ENCODE peak calls at places on chromosomes 16 and 17, in seven cellular contexts. P is GM23248; D is psoas muscle; I is CD8-positive, alpha-beta T cell; R is left ventricle myocardium inferior; T is A673; Y is neuronal stem cell. G is an unnamed sample.

GRCh38 chr16:30889721-30890120 is 4.2 kb downstream of the BCL7C start:
- DNase-seq in P (no peak), D (no peak), I (no peak), R (no peak), T (no peak), Y (no peak), G (no peak)

GRCh38 chr16:54882556-54882955 is 48.1 kb upstream of the IRX5 start:
- DNase-seq in P (no peak), D (no peak), I (no peak), R (no peak), T (no peak), Y (no peak), G (no peak)

GRCh38 chr17:1998426-1998784 is 26.7 kb downstream of the RTN4RL1 start:
- DNase-seq in P (no peak), D (peak), I (no peak), R (no peak), T (no peak), Y (no peak), G (no peak)

GRCh38 chr17:7438050-7438614 is 1.2 kb upstream of the FGF11 start:
- DNase-seq in P (peak), D (peak), I (peak), R (peak), T (peak), Y (peak), G (no peak)

GRCh38 chr17:10151667-10152496 is 46.5 kb downstream of the GAS7 start:
- DNase-seq in P (no peak), D (no peak), I (no peak), R (no peak), T (no peak), Y (no peak), G (no peak)

GRCh38 chr16:14369734-14370598 is 260.1 kb downstream of the PARN start:
- DNase-seq in P (peak), D (peak), I (no peak), R (peak), T (no peak), Y (no peak), G (no peak)

GRCh38 chr17:43832976-43833829 is at the start of gene MPP3:
- DNase-seq in P (peak), D (peak), I (peak), R (peak), T (peak), Y (peak), G (no peak)

GRCh38 chr16:83733301-83733700 is 74.5 kb upstream of the HSBP1 start:
- DNase-seq in P (no peak), D (no peak), I (no peak), R (peak), T (no peak), Y (no peak), G (no peak)

GRCh38 chr16:9184354-9184690 is 92.9 kb downstream of the HAPSTR1 start:
- DNase-seq in P (no peak), D (no peak), I (no peak), R (no peak), T (no peak), Y (no peak), G (no peak)

GRCh38 chr17:50507871-50508572 is at the start of gene MYCBPAP:
- DNase-seq in P (peak), D (peak), I (peak), R (peak), T (peak), Y (peak), G (no peak)

GRCh38 chr16:48788475-48788874 is 178.5 kb upstream of the N4BP1 start:
- DNase-seq in P (no peak), D (no peak), I (no peak), R (no peak), T (no peak), Y (no peak), G (no peak)

GRCh38 chr17:348692-349425 is 3.7 kb downstream of the RPH3AL start:
- DNase-seq in P (no peak), D (peak), I (no peak), R (peak), T (no peak), Y (no peak), G (no peak)
- H3K27ac ChIP-seq in P (no peak), D (peak), I (no peak), R (peak), T (no peak), Y (peak), G (peak)

GRCh38 chr17:38430316-38430715 is 2.1 kb downstream of the ARHGAP23 start:
- DNase-seq in P (peak), D (no peak), I (no peak), R (no peak), T (no peak), Y (no peak), G (no peak)
- H3K27ac ChIP-seq in P (peak), D (peak), I (no peak), R (peak), T (no peak), Y (no peak), G (no peak)

DNA sequence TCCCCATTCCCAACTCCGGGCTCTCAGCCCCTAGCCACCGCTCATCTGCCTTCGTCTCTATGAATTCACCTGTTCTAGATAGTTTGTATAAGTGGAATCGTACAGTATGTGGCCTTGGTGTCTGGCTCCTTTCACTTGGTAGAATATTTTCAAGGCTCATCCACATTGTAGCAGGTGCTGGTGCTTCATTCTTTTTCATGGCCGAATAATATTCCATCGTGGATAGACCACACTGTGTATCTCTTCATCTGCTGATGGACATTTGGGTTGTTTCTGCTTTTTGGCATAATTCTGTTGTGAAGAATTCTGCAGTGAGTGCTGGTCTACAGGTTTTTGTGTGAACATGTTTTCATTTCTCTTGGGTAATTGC is 324.2 kb downstream of the SEC14L1 start:
- DNase-seq in P (no peak), D (no peak), I (no peak), R (no peak), T (no peak), Y (no peak), G (no peak)
- H3K27ac ChIP-seq in P (no peak), D (no peak), I (peak), R (peak), T (peak), Y (peak), G (peak)

GRCh38 chr16:66908116-66908515 is 10.6 kb downstream of the CDH16 start:
- DNase-seq in P (no peak), D (no peak), I (no peak), R (no peak), T (no peak), Y (no peak), G (no peak)

GRCh38 chr16:66908762-66909559 is 9.7 kb downstream of the CDH16 start:
- DNase-seq in P (no peak), D (no peak), I (no peak), R (no peak), T (no peak), Y (no peak), G (no peak)

GRCh38 chr16:66905633-66906539 is 12.8 kb downstream of the CDH16 start:
- DNase-seq in P (no peak), D (no peak), I (no peak), R (peak), T (peak), Y (no peak), G (no peak)

GRCh38 chr16:66904846-66905632 is 13.6 kb downstream of the CDH16 start:
- DNase-seq in P (no peak), D (no peak), I (no peak), R (peak), T (no peak), Y (no peak), G (no peak)

GRCh38 chr16:66906916-66907836 is 11.5 kb downstream of the CDH16 start:
- DNase-seq in P (no peak), D (no peak), I (no peak), R (no peak), T (no peak), Y (no peak), G (no peak)
- H3K27ac ChIP-seq in P (no peak), D (no peak), I (no peak), R (peak), T (no peak), Y (no peak), G (no peak)

GRCh38 chr16:73047221-73047535 is 750 bp downstream of the ZFHX3 start:
- DNase-seq in P (peak), D (no peak), I (no peak), R (no peak), T (no peak), Y (no peak), G (no peak)
- H3K27ac ChIP-seq in P (peak), D (peak), I (no peak), R (peak), T (peak), Y (no peak), G (peak)

G was measured in epithelial cell of prostate.